ENCODE peak calls at places on chromosomes 13 and 19, in nine cellular contexts. One of them, this sample, is unnamed.

GRCh38 chr19:33397536-33398360 is 24.2 kb downstream of the CEBPG start:
- DNase-seq in HL-60: no peak
- DNase-seq in fibroblast of pulmonary artery: no peak
- DNase-seq in body of pancreas: no peak
- DNase-seq in psoas muscle: peak
- DNase-seq in bronchial epithelial cell: no peak
- DNase-seq in AG09319: no peak
- DNase-seq in HFFc6: no peak
- DNase-seq in left ventricle myocardium inferior: no peak
- DNase-seq in this sample: no peak

GRCh38 chr13:64453831-64454230 is 2776.3 kb downstream of the PCDH9 start:
- DNase-seq in HL-60: no peak
- DNase-seq in fibroblast of pulmonary artery: no peak
- DNase-seq in body of pancreas: no peak
- DNase-seq in psoas muscle: peak
- DNase-seq in bronchial epithelial cell: no peak
- DNase-seq in AG09319: no peak
- DNase-seq in HFFc6: no peak
- DNase-seq in left ventricle myocardium inferior: no peak
- DNase-seq in this sample: no peak

GRCh38 chr13:40993119-40993518 is 26.0 kb downstream of the ELF1 start:
- DNase-seq in HL-60: no peak
- DNase-seq in fibroblast of pulmonary artery: no peak
- DNase-seq in body of pancreas: peak
- DNase-seq in psoas muscle: no peak
- DNase-seq in bronchial epithelial cell: no peak
- DNase-seq in AG09319: no peak
- DNase-seq in HFFc6: no peak
- DNase-seq in left ventricle myocardium inferior: no peak
- DNase-seq in this sample: no peak

GRCh38 chr13:54232700-54233099 is 1204.1 kb downstream of the OLFM4 start:
- DNase-seq in HL-60: no peak
- DNase-seq in fibroblast of pulmonary artery: no peak
- DNase-seq in body of pancreas: no peak
- DNase-seq in psoas muscle: no peak
- DNase-seq in bronchial epithelial cell: no peak
- DNase-seq in AG09319: no peak
- DNase-seq in HFFc6: no peak
- DNase-seq in left ventricle myocardium inferior: no peak
- DNase-seq in this sample: no peak

GRCh38 chr19:53849237-53849676 is 18.4 kb upstream of the MYADM start:
- DNase-seq in HL-60: peak
- DNase-seq in fibroblast of pulmonary artery: peak
- DNase-seq in body of pancreas: no peak
- DNase-seq in psoas muscle: no peak
- DNase-seq in bronchial epithelial cell: no peak
- DNase-seq in AG09319: no peak
- DNase-seq in HFFc6: peak
- DNase-seq in left ventricle myocardium inferior: no peak
- DNase-seq in this sample: no peak

GRCh38 chr19:33234092-33234491 is 8.4 kb upstream of the SLC7A10 start:
- DNase-seq in HL-60: no peak
- DNase-seq in fibroblast of pulmonary artery: no peak
- DNase-seq in body of pancreas: no peak
- DNase-seq in psoas muscle: peak
- DNase-seq in bronchial epithelial cell: no peak
- DNase-seq in AG09319: no peak
- DNase-seq in HFFc6: no peak
- DNase-seq in left ventricle myocardium inferior: no peak
- DNase-seq in this sample: no peak

GRCh38 chr13:42101821-42102580 is 53.6 kb downstream of the DGKH start:
- DNase-seq in HL-60: no peak
- DNase-seq in fibroblast of pulmonary artery: peak
- DNase-seq in body of pancreas: peak
- DNase-seq in psoas muscle: peak
- DNase-seq in bronchial epithelial cell: no peak
- DNase-seq in AG09319: no peak
- DNase-seq in HFFc6: no peak
- DNase-seq in left ventricle myocardium inferior: peak
- DNase-seq in this sample: no peak

GRCh38 chr19:54804571-54804970 is 1.2 kb downstream of the KIR2DL4 start:
- DNase-seq in HL-60: no peak
- DNase-seq in fibroblast of pulmonary artery: no peak
- DNase-seq in body of pancreas: no peak
- DNase-seq in psoas muscle: no peak
- DNase-seq in bronchial epithelial cell: no peak
- DNase-seq in AG09319: no peak
- DNase-seq in HFFc6: no peak
- DNase-seq in left ventricle myocardium inferior: no peak
- DNase-seq in this sample: no peak

GRCh38 chr19:50046649-50047503 is 21.1 kb downstream of the ZNF473 start:
- DNase-seq in HL-60: no peak
- DNase-seq in fibroblast of pulmonary artery: peak
- DNase-seq in body of pancreas: peak
- DNase-seq in psoas muscle: peak
- DNase-seq in bronchial epithelial cell: no peak
- DNase-seq in AG09319: no peak
- DNase-seq in HFFc6: no peak
- DNase-seq in left ventricle myocardium inferior: peak
- DNase-seq in this sample: no peak

GRCh38 chr19:58556633-58557252 is 1.7 kb downstream of the UBE2M start:
- DNase-seq in HL-60: no peak
- DNase-seq in fibroblast of pulmonary artery: no peak
- DNase-seq in body of pancreas: no peak
- DNase-seq in psoas muscle: no peak
- DNase-seq in bronchial epithelial cell: no peak
- DNase-seq in AG09319: no peak
- DNase-seq in HFFc6: no peak
- DNase-seq in left ventricle myocardium inferior: no peak
- DNase-seq in this sample: no peak

GRCh38 chr19:38043649-38044144 is 136.7 kb downstream of the SIPA1L3 start:
- DNase-seq in HL-60: no peak
- DNase-seq in fibroblast of pulmonary artery: no peak
- DNase-seq in body of pancreas: no peak
- DNase-seq in psoas muscle: no peak
- DNase-seq in bronchial epithelial cell: no peak
- DNase-seq in AG09319: no peak
- DNase-seq in HFFc6: no peak
- DNase-seq in left ventricle myocardium inferior: no peak
- DNase-seq in this sample: no peak

GRCh38 chr13:113930711-113931637 is 42.9 kb downstream of the C13orf46 start:
- DNase-seq in HL-60: peak
- DNase-seq in fibroblast of pulmonary artery: no peak
- DNase-seq in body of pancreas: peak
- DNase-seq in psoas muscle: no peak
- DNase-seq in bronchial epithelial cell: no peak
- DNase-seq in AG09319: no peak
- DNase-seq in HFFc6: no peak
- DNase-seq in left ventricle myocardium inferior: no peak
- DNase-seq in this sample: peak

GRCh38 chr13:45615501-45616101 is at the start of gene ERICH6B:
- DNase-seq in HL-60: peak
- DNase-seq in fibroblast of pulmonary artery: peak
- DNase-seq in body of pancreas: no peak
- DNase-seq in psoas muscle: no peak
- DNase-seq in bronchial epithelial cell: no peak
- DNase-seq in AG09319: no peak
- DNase-seq in HFFc6: peak
- DNase-seq in left ventricle myocardium inferior: peak
- DNase-seq in this sample: no peak

GRCh38 chr13:73421310-73421912 is 362.6 kb downstream of the KLF5 start:
- DNase-seq in HL-60: no peak
- DNase-seq in fibroblast of pulmonary artery: peak
- DNase-seq in body of pancreas: peak
- DNase-seq in psoas muscle: no peak
- DNase-seq in bronchial epithelial cell: peak
- DNase-seq in AG09319: no peak
- DNase-seq in HFFc6: peak
- DNase-seq in left ventricle myocardium inferior: no peak
- DNase-seq in this sample: no peak

GRCh38 chr13:73412933-73413332 is 354.1 kb downstream of the KLF5 start:
- DNase-seq in HL-60: no peak
- DNase-seq in fibroblast of pulmonary artery: no peak
- DNase-seq in body of pancreas: no peak
- DNase-seq in psoas muscle: no peak
- DNase-seq in bronchial epithelial cell: peak
- DNase-seq in AG09319: no peak
- DNase-seq in HFFc6: no peak
- DNase-seq in left ventricle myocardium inferior: no peak
- DNase-seq in this sample: no peak

GRCh38 chr13:73416093-73416492 is 357.3 kb downstream of the KLF5 start:
- DNase-seq in HL-60: no peak
- DNase-seq in fibroblast of pulmonary artery: no peak
- DNase-seq in body of pancreas: no peak
- DNase-seq in psoas muscle: no peak
- DNase-seq in bronchial epithelial cell: no peak
- DNase-seq in AG09319: no peak
- DNase-seq in HFFc6: peak
- DNase-seq in left ventricle myocardium inferior: no peak
- DNase-seq in this sample: no peak

GRCh38 chr13:73422973-73423372 is 364.2 kb downstream of the KLF5 start:
- DNase-seq in HL-60: no peak
- DNase-seq in fibroblast of pulmonary artery: no peak
- DNase-seq in body of pancreas: no peak
- DNase-seq in psoas muscle: no peak
- DNase-seq in bronchial epithelial cell: no peak
- DNase-seq in AG09319: no peak
- DNase-seq in HFFc6: no peak
- DNase-seq in left ventricle myocardium inferior: no peak
- DNase-seq in this sample: no peak

DNA sequence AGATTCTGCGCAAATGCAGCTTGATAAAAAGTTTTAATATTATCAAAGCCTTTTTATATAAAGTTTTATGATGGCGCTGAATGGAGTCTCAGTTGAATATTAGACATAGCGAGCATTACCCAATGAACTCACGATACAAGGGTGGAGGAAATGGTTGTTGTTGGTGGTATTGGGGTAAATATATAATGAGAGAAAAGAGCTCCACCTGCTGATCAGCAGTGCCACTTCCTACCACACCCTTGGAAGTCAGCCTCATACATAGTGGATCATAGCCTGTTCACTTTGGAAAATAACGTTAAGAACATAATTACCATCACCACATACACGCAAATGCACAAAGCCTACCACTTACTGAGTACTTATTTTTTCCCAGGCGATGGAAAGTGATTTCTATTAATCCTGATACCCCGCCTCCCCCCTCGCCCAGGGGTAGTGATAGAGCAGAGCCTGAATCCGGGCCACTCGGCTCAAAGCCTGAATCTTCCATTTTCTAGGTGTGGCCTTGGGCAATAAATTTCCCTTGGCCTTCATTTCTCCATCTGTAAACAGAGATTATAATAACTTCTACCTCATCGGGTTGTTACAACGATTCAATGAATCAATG is 358.3 kb downstream of the KLF5 start:
- DNase-seq in HL-60: no peak
- DNase-seq in fibroblast of pulmonary artery: no peak
- DNase-seq in body of pancreas: peak
- DNase-seq in psoas muscle: no peak
- DNase-seq in bronchial epithelial cell: no peak
- DNase-seq in AG09319: no peak
- DNase-seq in HFFc6: no peak
- DNase-seq in left ventricle myocardium inferior: no peak
- DNase-seq in this sample: no peak
- TF ChIP-seq CTCF in HL-60: peak
- TF ChIP-seq CTCF in fibroblast of pulmonary artery: peak
- TF ChIP-seq CTCF in body of pancreas: peak
- TF ChIP-seq CTCF in psoas muscle: no peak
- TF ChIP-seq CTCF in bronchial epithelial cell: peak
- TF ChIP-seq CTCF in AG09319: peak
- TF ChIP-seq CTCF in HFFc6: peak
- TF ChIP-seq CTCF in left ventricle myocardium inferior: peak
- TF ChIP-seq CTCF in this sample: no peak

DNA sequence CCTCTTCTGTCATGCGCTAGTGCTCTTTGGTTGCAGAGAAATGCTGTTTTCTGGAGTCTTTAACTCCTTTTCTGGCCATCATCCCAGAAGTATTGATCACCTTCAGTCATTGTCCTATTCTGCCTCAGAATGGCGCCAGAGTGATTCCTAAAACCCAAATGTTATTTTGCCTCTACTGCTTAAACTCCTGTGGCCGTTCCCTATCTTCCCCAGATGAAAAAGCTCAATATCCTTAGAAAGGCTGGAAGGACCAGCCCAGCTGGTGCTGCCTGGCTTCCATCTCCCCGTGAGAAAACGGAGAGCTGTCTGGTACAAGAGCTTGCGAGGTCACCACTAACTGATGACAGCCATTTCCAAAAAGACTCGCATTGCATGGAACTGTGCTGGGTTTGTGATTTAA is 179.1 kb downstream of the RBM26 start:
- DNase-seq in HL-60: no peak
- DNase-seq in fibroblast of pulmonary artery: no peak
- DNase-seq in body of pancreas: no peak
- DNase-seq in psoas muscle: no peak
- DNase-seq in bronchial epithelial cell: no peak
- DNase-seq in AG09319: no peak
- DNase-seq in HFFc6: no peak
- DNase-seq in left ventricle myocardium inferior: no peak
- DNase-seq in this sample: no peak
- TF ChIP-seq CTCF in HL-60: no peak
- TF ChIP-seq CTCF in fibroblast of pulmonary artery: no peak
- TF ChIP-seq CTCF in body of pancreas: no peak
- TF ChIP-seq CTCF in psoas muscle: no peak
- TF ChIP-seq CTCF in bronchial epithelial cell: no peak
- TF ChIP-seq CTCF in AG09319: no peak
- TF ChIP-seq CTCF in HFFc6: no peak
- TF ChIP-seq CTCF in left ventricle myocardium inferior: no peak
- TF ChIP-seq CTCF in this sample: no peak

GRCh38 chr13:69524459-69525155 is 583.0 kb upstream of the ATXN8OS start:
- DNase-seq in HL-60: no peak
- DNase-seq in fibroblast of pulmonary artery: no peak
- DNase-seq in body of pancreas: no peak
- DNase-seq in psoas muscle: no peak
- DNase-seq in bronchial epithelial cell: peak
- DNase-seq in AG09319: no peak
- DNase-seq in HFFc6: no peak
- DNase-seq in left ventricle myocardium inferior: no peak
- DNase-seq in this sample: no peak
- TF ChIP-seq CTCF in HL-60: no peak
- TF ChIP-seq CTCF in fibroblast of pulmonary artery: peak
- TF ChIP-seq CTCF in body of pancreas: no peak
- TF ChIP-seq CTCF in psoas muscle: no peak
- TF ChIP-seq CTCF in bronchial epithelial cell: no peak
- TF ChIP-seq CTCF in AG09319: no peak
- TF ChIP-seq CTCF in HFFc6: peak
- TF ChIP-seq CTCF in left ventricle myocardium inferior: peak
- TF ChIP-seq CTCF in this sample: no peak

GRCh38 chr13:65855276-65855675 is 1374.9 kb downstream of the PCDH9 start:
- DNase-seq in HL-60: no peak
- DNase-seq in fibroblast of pulmonary artery: peak
- DNase-seq in body of pancreas: no peak
- DNase-seq in psoas muscle: no peak
- DNase-seq in bronchial epithelial cell: no peak
- DNase-seq in AG09319: no peak
- DNase-seq in HFFc6: no peak
- DNase-seq in left ventricle myocardium inferior: no peak
- DNase-seq in this sample: no peak

GRCh38 chr13:65856464-65856863 is 1373.7 kb downstream of the PCDH9 start:
- DNase-seq in HL-60: no peak
- DNase-seq in fibroblast of pulmonary artery: peak
- DNase-seq in body of pancreas: no peak
- DNase-seq in psoas muscle: no peak
- DNase-seq in bronchial epithelial cell: no peak
- DNase-seq in AG09319: no peak
- DNase-seq in HFFc6: peak
- DNase-seq in left ventricle myocardium inferior: no peak
- DNase-seq in this sample: no peak

GRCh38 chr13:65854431-65854830 is 1375.7 kb downstream of the PCDH9 start:
- DNase-seq in HL-60: no peak
- DNase-seq in fibroblast of pulmonary artery: no peak
- DNase-seq in body of pancreas: no peak
- DNase-seq in psoas muscle: no peak
- DNase-seq in bronchial epithelial cell: no peak
- DNase-seq in AG09319: no peak
- DNase-seq in HFFc6: no peak
- DNase-seq in left ventricle myocardium inferior: no peak
- DNase-seq in this sample: no peak
- TF ChIP-seq CTCF in HL-60: no peak
- TF ChIP-seq CTCF in fibroblast of pulmonary artery: no peak
- TF ChIP-seq CTCF in body of pancreas: no peak
- TF ChIP-seq CTCF in psoas muscle: no peak
- TF ChIP-seq CTCF in bronchial epithelial cell: no peak
- TF ChIP-seq CTCF in AG09319: no peak
- TF ChIP-seq CTCF in HFFc6: no peak
- TF ChIP-seq CTCF in left ventricle myocardium inferior: no peak
- TF ChIP-seq CTCF in this sample: no peak

This sample was measured in GM20000.